ENCODE peak calls at places on chromosomes 5 and 9, in six cellular contexts. Z is effector memory CD8-positive, alpha-beta T cell; K is mesothelial cell of epicardium; T is fibroblast of mammary gland; N is posterior vena cava; E is kidney epithelial cell. Y is an unnamed sample.

GRCh38 chr9:12699529-12699928 is 6.3 kb downstream of the TYRP1 start:
- DNase-seq in Z (no peak), K (no peak), T (peak; percentile 35), N (no peak), E (no peak), Y (no peak)

GRCh38 chr5:176857514-176858273 is 41.5 kb downstream of the HK3 start:
- DNase-seq in Z (no peak), K (no peak), T (no peak), N (no peak), E (no peak), Y (no peak)

GRCh38 chr5:39021413-39021812 is 52.8 kb downstream of the RICTOR start:
- DNase-seq in Z (no peak), K (no peak), T (no peak), N (no peak), E (no peak), Y (no peak)

GRCh38 chr9:115604831-115605483 is 487.0 kb upstream of the TNC start:
- DNase-seq in Z (no peak), K (no peak), T (peak; percentile 99), N (no peak), E (no peak), Y (no peak)

GRCh38 chr5:144142030-144142825 is 28.2 kb downstream of the YIPF5 start:
- DNase-seq in Z (no peak), K (no peak), T (peak; percentile 73), N (no peak), E (peak; percentile 4), Y (no peak)

GRCh38 chr9:5957166-5957565 is 58.3 kb downstream of the RANBP6 start:
- DNase-seq in Z (no peak), K (no peak), T (no peak), N (no peak), E (no peak), Y (no peak)

GRCh38 chr9:125906144-125906543 is 159.0 kb downstream of the PBX3 start:
- DNase-seq in Z (no peak), K (no peak), T (peak; percentile 34), N (no peak), E (no peak), Y (no peak)

GRCh38 chr5:14172149-14172795 is 29.1 kb downstream of the TRIO start:
- DNase-seq in Z (no peak), K (no peak), T (no peak), N (no peak), E (no peak), Y (no peak)

GRCh38 chr5:174769005-174769404 is 44.6 kb downstream of the MSX2 start:
- DNase-seq in Z (no peak), K (no peak), T (no peak), N (no peak), E (no peak), Y (no peak)

GRCh38 chr5:55547792-55548191 is 13.0 kb upstream of the PLPP1 start:
- DNase-seq in Z (no peak), K (no peak), T (no peak), N (no peak), E (no peak), Y (no peak)

GRCh38 chr5:43429706-43430105 is 17.5 kb upstream of the CCL28 start:
- DNase-seq in Z (no peak), K (no peak), T (no peak), N (no peak), E (no peak), Y (no peak)

GRCh38 chr5:51376504-51376903 is 6.7 kb upstream of the ISL1 start:
- DNase-seq in Z (no peak), K (no peak), T (no peak), N (no peak), E (no peak), Y (no peak)

Y was measured in omental fat pad.